ENCODE peak calls at places on chromosomes 7 and 10, in five cellular contexts. P, M, I, R and W are unnamed samples.

GRCh38 chr10:112741830-112742402 is 208.1 kb upstream of the TCF7L2 start:
- DNase-seq in P (peak; percentile 49), M (no peak), I (no peak), R (no peak), W (no peak)

GRCh38 chr7:94434031-94434430 is 39.3 kb downstream of the COL1A2 start:
- DNase-seq in P (no peak), M (no peak), I (no peak), R (peak; percentile 44), W (no peak)

GRCh38 chr7:18455644-18456043 is 39.9 kb upstream of the HDAC9 start:
- DNase-seq in P (no peak), M (no peak), I (no peak), R (no peak), W (no peak)

GRCh38 chr7:37201003-37201875 is 247.4 kb downstream of the ELMO1 start:
- DNase-seq in P (peak; percentile 90), M (peak; percentile 76), I (peak; percentile 79), R (peak; percentile 91), W (peak; percentile 86)

GRCh38 chr7:154584352-154585252 is 418.3 kb downstream of the PAXIP1 start:
- DNase-seq in P (peak; percentile 51), M (no peak), I (no peak), R (no peak), W (no peak)

GRCh38 chr10:68052463-68052862 is 22.6 kb downstream of the HERC4 start:
- DNase-seq in P (no peak), M (no peak), I (no peak), R (peak; percentile 30), W (no peak)

GRCh38 chr10:7033031-7033430 is 377.8 kb downstream of the SFMBT2 start:
- DNase-seq in P (no peak), M (no peak), I (no peak), R (no peak), W (no peak)

GRCh38 chr7:115477193-115477651 is 553.3 kb downstream of the TFEC start:
- DNase-seq in P (peak; percentile 59), M (peak; percentile 15), I (no peak), R (peak; percentile 47), W (no peak)

GRCh38 chr10:81696609-81697388 is 178.2 kb upstream of the NRG3 start:
- DNase-seq in P (peak; percentile 10), M (no peak), I (no peak), R (no peak), W (no peak)

GRCh38 chr7:68699090-68699711 is 899.1 kb upstream of the AUTS2 start:
- DNase-seq in P (no peak), M (no peak), I (no peak), R (peak; percentile 92), W (no peak)

GRCh38 chr7:138170959-138171703 is 94.9 kb downstream of the AKR1D1 start:
- DNase-seq in P (no peak), M (no peak), I (no peak), R (no peak), W (no peak)
- H3K4me3 ChIP-seq in P (no peak overlapping the region), M (no peak overlapping the region), I (no peak overlapping the region), R (no peak overlapping the region), W (no peak overlapping the region)

DNA sequence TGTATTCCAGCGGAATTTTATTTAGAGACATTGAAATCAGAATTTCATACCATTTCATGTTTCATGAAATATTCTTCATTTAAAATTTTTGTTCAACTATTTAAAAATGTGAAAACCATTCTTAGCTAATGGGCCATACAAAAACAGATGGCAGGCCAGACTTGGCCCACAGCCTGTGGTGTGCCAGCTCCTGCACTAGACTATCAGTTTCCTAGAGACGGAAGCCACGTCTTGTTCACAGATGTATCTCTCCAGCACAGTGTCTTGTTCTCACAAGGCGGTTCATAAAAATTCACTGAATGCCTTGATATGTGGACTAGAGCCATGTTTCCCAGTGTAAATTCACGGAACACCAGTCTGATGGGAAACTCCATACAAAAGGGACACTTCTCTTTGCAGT is 216.0 kb downstream of the KCNMA1 start:
- DNase-seq in P (no peak), M (no peak), I (no peak), R (no peak), W (peak; percentile 13)
- H3K27ac ChIP-seq in P (no peak overlapping the region), M (no peak overlapping the region), I (peak overlapping the region; percentile 90), R (no peak overlapping the region), W (no peak overlapping the region)

DNA sequence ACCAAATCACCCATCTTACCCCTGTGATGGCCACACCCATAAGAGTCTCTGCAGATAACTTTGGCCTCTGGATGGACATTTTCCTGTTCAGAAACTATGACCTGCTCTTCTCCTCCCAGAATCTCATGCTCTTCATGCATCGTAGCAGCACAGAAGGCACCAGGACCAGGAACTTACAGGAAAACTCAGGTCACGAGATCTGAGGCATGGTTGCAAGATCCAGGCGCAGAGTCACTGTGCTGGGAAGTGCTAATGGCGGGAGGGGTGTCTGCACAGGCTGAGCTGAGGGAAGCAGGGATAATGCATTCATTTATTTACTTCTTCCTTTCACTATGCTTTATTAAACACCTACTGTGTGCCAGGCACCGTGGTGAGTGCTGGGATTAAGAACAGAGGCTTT is 48.2 kb upstream of the LOXL4 start:
- DNase-seq in P (no peak), M (no peak), I (no peak), R (no peak), W (no peak)
- TF ChIP-seq CTCF in P (no peak), M (no peak), I (no peak), R (no peak), W (no peak)

GRCh38 chr7:47574473-47575328 is 7.2 kb downstream of the TNS3 start:
- DNase-seq in P (no peak), M (no peak), I (no peak), R (no peak), W (no peak)
- H3K4me3 ChIP-seq in P (no peak overlapping the region), M (no peak overlapping the region), I (no peak overlapping the region), R (no peak overlapping the region), W (no peak overlapping the region)

DNA sequence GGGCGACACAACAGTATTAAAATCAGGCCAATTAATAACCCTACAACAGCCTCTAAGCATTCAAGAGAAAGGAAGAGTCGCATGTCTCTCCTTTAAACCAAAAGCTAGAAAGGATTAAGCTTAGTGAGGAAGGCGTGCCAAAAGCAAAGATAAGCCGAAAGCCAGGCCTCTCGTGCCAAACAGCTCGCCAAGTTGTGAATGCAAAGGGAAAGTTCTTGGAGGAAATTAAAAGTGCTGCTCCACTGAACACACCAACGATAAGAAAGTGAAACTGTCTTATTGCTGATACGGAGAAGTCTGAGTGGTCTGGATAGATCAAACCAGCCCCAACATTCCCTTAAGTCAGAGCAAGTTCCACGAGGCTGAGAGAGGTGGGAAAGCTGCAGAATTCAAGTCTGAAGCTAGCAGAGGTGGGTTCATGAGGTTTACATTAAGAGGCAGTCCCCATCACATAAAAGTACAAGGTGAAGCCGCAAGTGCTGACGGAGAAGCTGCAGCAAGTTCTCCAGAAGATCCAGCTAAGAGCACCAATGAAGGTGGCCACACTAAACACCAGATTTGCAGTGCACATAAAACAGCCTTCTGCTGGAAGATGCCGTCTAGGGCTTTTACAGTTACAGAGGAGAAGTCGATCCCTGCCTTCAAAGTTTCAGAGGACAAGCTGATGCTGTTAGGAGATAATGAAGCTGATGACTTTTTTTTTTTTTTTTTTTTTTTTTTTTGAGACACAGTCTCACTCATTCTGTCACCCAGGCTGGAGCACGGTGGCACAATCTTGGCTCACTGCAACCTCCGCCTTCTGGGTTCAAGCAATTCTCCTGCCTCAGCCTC is 194.7 kb downstream of the MAD1L1 start:
- DNase-seq in P (no peak), M (peak; percentile 12), I (peak; percentile 69), R (peak; percentile 85), W (no peak)
- H3K27ac ChIP-seq in P (peak overlapping the region; percentile 1), M (no peak overlapping the region), I (peak overlapping the region; percentile 57), R (no peak overlapping the region), W (no peak overlapping the region)

GRCh38 chr7:132899833-132900232 is 182.1 kb downstream of the CHCHD3 start:
- DNase-seq in P (no peak), M (no peak), I (no peak), R (peak; percentile 31), W (no peak)
- TF ChIP-seq CTCF in P (peak; percentile 4), M (no peak), I (no peak), R (peak; percentile 29), W (no peak)